ENCODE peak calls at places on chromosomes 6 and 20, in ten cellular contexts. One of them, this sample, is unnamed.

GRCh38 chr20:43583982-43584432 is 6.7 kb upstream of the IFT52 start:
- DNase-seq in HFFc6: peak; percentile 86
- DNase-seq in cardiac fibroblast: peak; percentile 98
- DNase-seq in PC-3: peak; percentile 37
- DNase-seq in ascending aorta: peak; percentile 27
- DNase-seq in Peyer's patch: no peak
- DNase-seq in cardiac muscle cell: peak; percentile 99
- DNase-seq in SK-N-SH: no peak
- DNase-seq in endothelial cell: no peak
- DNase-seq in HFF-Myc: peak; percentile 51
- DNase-seq in this sample: peak; percentile 55

GRCh38 chr6:136538836-136539235 is 11.4 kb downstream of the MAP7 start:
- DNase-seq in HFFc6: no peak
- DNase-seq in cardiac fibroblast: no peak
- DNase-seq in PC-3: no peak
- DNase-seq in ascending aorta: no peak
- DNase-seq in Peyer's patch: no peak
- DNase-seq in cardiac muscle cell: no peak
- DNase-seq in SK-N-SH: no peak
- DNase-seq in endothelial cell: no peak
- DNase-seq in HFF-Myc: no peak
- DNase-seq in this sample: no peak

GRCh38 chr20:51452091-51452613 is 90.4 kb downstream of the NFATC2 start:
- DNase-seq in HFFc6: no peak
- DNase-seq in cardiac fibroblast: no peak
- DNase-seq in PC-3: no peak
- DNase-seq in ascending aorta: no peak
- DNase-seq in Peyer's patch: no peak
- DNase-seq in cardiac muscle cell: no peak
- DNase-seq in SK-N-SH: no peak
- DNase-seq in endothelial cell: no peak
- DNase-seq in HFF-Myc: no peak
- DNase-seq in this sample: no peak

GRCh38 chr20:46512943-46513844 is at the start of gene ZNF334:
- DNase-seq in HFFc6: peak; percentile 0
- DNase-seq in cardiac fibroblast: peak; percentile 3
- DNase-seq in PC-3: peak; percentile 25
- DNase-seq in ascending aorta: no peak
- DNase-seq in Peyer's patch: peak; percentile 61
- DNase-seq in cardiac muscle cell: peak; percentile 71
- DNase-seq in SK-N-SH: peak; percentile 94
- DNase-seq in endothelial cell: peak; percentile 63
- DNase-seq in HFF-Myc: no peak
- DNase-seq in this sample: no peak

GRCh38 chr20:1415667-1416468 is 23.0 kb upstream of the FKBP1A start:
- DNase-seq in HFFc6: peak; percentile 97
- DNase-seq in cardiac fibroblast: peak; percentile 98
- DNase-seq in PC-3: peak; percentile 99
- DNase-seq in ascending aorta: no peak
- DNase-seq in Peyer's patch: peak; percentile 64
- DNase-seq in cardiac muscle cell: peak; percentile 82
- DNase-seq in SK-N-SH: no peak
- DNase-seq in endothelial cell: no peak
- DNase-seq in HFF-Myc: peak; percentile 97
- DNase-seq in this sample: peak; percentile 72

GRCh38 chr20:42277203-42277602 is 659.0 kb upstream of the CHD6 start:
- DNase-seq in HFFc6: no peak
- DNase-seq in cardiac fibroblast: no peak
- DNase-seq in PC-3: no peak
- DNase-seq in ascending aorta: no peak
- DNase-seq in Peyer's patch: no peak
- DNase-seq in cardiac muscle cell: no peak
- DNase-seq in SK-N-SH: peak; percentile 31
- DNase-seq in endothelial cell: no peak
- DNase-seq in HFF-Myc: no peak
- DNase-seq in this sample: no peak

GRCh38 chr6:153503810-153504209 is 372.7 kb upstream of the RGS17 start:
- DNase-seq in HFFc6: no peak
- DNase-seq in cardiac fibroblast: no peak
- DNase-seq in PC-3: peak; percentile 12
- DNase-seq in ascending aorta: no peak
- DNase-seq in Peyer's patch: no peak
- DNase-seq in cardiac muscle cell: peak; percentile 2
- DNase-seq in SK-N-SH: no peak
- DNase-seq in endothelial cell: peak; percentile 5
- DNase-seq in HFF-Myc: no peak
- DNase-seq in this sample: no peak

GRCh38 chr6:128067446-128068109 is 166.7 kb upstream of the THEMIS start:
- DNase-seq in HFFc6: no peak
- DNase-seq in cardiac fibroblast: no peak
- DNase-seq in PC-3: no peak
- DNase-seq in ascending aorta: no peak
- DNase-seq in Peyer's patch: no peak
- DNase-seq in cardiac muscle cell: no peak
- DNase-seq in SK-N-SH: no peak
- DNase-seq in endothelial cell: no peak
- DNase-seq in HFF-Myc: no peak
- DNase-seq in this sample: no peak

GRCh38 chr6:163741342-163741741 is 326.8 kb downstream of the QKI start:
- DNase-seq in HFFc6: no peak
- DNase-seq in cardiac fibroblast: no peak
- DNase-seq in PC-3: no peak
- DNase-seq in ascending aorta: no peak
- DNase-seq in Peyer's patch: no peak
- DNase-seq in cardiac muscle cell: no peak
- DNase-seq in SK-N-SH: no peak
- DNase-seq in endothelial cell: no peak
- DNase-seq in HFF-Myc: no peak
- DNase-seq in this sample: no peak

GRCh38 chr6:42745638-42746451 is at the start of gene TBCC:
- DNase-seq in HFFc6: peak; percentile 98
- DNase-seq in cardiac fibroblast: peak; percentile 99
- DNase-seq in PC-3: peak; percentile 97
- DNase-seq in ascending aorta: peak; percentile 94
- DNase-seq in Peyer's patch: peak; percentile 97
- DNase-seq in cardiac muscle cell: peak; percentile 99
- DNase-seq in SK-N-SH: peak; percentile 97
- DNase-seq in endothelial cell: peak; percentile 88
- DNase-seq in HFF-Myc: peak; percentile 95
- DNase-seq in this sample: peak; percentile 97

GRCh38 chr6:36677059-36677749 is 1.3 kb upstream of the CDKN1A start:
- DNase-seq in HFFc6: no peak
- DNase-seq in cardiac fibroblast: no peak
- DNase-seq in PC-3: no peak
- DNase-seq in ascending aorta: no peak
- DNase-seq in Peyer's patch: no peak
- DNase-seq in cardiac muscle cell: no peak
- DNase-seq in SK-N-SH: peak; percentile 41
- DNase-seq in endothelial cell: no peak
- DNase-seq in HFF-Myc: no peak
- DNase-seq in this sample: no peak

GRCh38 chr20:60050193-60050960 is 92.2 kb downstream of the CDH26 start:
- DNase-seq in HFFc6: no peak
- DNase-seq in cardiac fibroblast: no peak
- DNase-seq in PC-3: peak; percentile 79
- DNase-seq in ascending aorta: no peak
- DNase-seq in Peyer's patch: no peak
- DNase-seq in cardiac muscle cell: no peak
- DNase-seq in SK-N-SH: no peak
- DNase-seq in endothelial cell: no peak
- DNase-seq in HFF-Myc: no peak
- DNase-seq in this sample: peak; percentile 83

GRCh38 chr6:38264605-38265004 is 375.1 kb downstream of the BTBD9 start:
- DNase-seq in HFFc6: no peak
- DNase-seq in cardiac fibroblast: no peak
- DNase-seq in PC-3: no peak
- DNase-seq in ascending aorta: no peak
- DNase-seq in Peyer's patch: peak; percentile 54
- DNase-seq in cardiac muscle cell: no peak
- DNase-seq in SK-N-SH: no peak
- DNase-seq in endothelial cell: no peak
- DNase-seq in HFF-Myc: no peak
- DNase-seq in this sample: peak; percentile 59

GRCh38 chr6:147508073-147508870 is at the start of gene SAMD5:
- DNase-seq in HFFc6: peak; percentile 4
- DNase-seq in cardiac fibroblast: peak; percentile 54
- DNase-seq in PC-3: peak; percentile 75
- DNase-seq in ascending aorta: no peak
- DNase-seq in Peyer's patch: peak; percentile 85
- DNase-seq in cardiac muscle cell: peak; percentile 74
- DNase-seq in SK-N-SH: peak; percentile 53
- DNase-seq in endothelial cell: peak; percentile 73
- DNase-seq in HFF-Myc: peak; percentile 39
- DNase-seq in this sample: peak; percentile 53

GRCh38 chr6:136640132-136640915 is 90.1 kb upstream of the MAP7 start:
- DNase-seq in HFFc6: peak; percentile 56
- DNase-seq in cardiac fibroblast: peak; percentile 88
- DNase-seq in PC-3: no peak
- DNase-seq in ascending aorta: no peak
- DNase-seq in Peyer's patch: no peak
- DNase-seq in cardiac muscle cell: peak; percentile 78
- DNase-seq in SK-N-SH: no peak
- DNase-seq in endothelial cell: no peak
- DNase-seq in HFF-Myc: no peak
- DNase-seq in this sample: no peak

DNA sequence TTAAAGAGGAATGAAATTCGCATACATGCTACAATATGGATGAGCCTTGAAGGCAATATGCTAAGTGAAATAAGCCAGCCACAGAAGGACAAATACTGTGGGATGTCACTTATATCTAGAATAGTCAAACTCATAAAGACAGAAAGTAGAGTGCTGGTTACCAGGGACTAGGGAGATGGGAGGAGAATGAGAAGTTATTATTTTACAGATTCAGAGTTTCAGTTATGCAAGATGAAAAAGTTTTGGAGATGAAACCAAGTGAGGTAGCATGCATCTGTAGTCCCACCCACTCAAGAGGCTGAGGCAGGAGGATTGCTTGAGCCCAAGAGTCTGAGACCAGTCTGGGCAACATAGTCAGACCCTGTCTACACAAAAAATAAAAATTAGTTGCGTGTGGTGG is 82.5 kb upstream of the ARID1B start:
- DNase-seq in HFFc6: no peak
- DNase-seq in cardiac fibroblast: no peak
- DNase-seq in PC-3: no peak
- DNase-seq in ascending aorta: no peak
- DNase-seq in Peyer's patch: no peak
- DNase-seq in cardiac muscle cell: no peak
- DNase-seq in SK-N-SH: no peak
- DNase-seq in endothelial cell: no peak
- DNase-seq in HFF-Myc: no peak
- DNase-seq in this sample: no peak
- TF ChIP-seq CTCF in HFFc6: no peak
- TF ChIP-seq CTCF in cardiac fibroblast: no peak
- TF ChIP-seq CTCF in PC-3: no peak
- TF ChIP-seq CTCF in ascending aorta: no peak
- TF ChIP-seq CTCF in Peyer's patch: no peak
- TF ChIP-seq CTCF in cardiac muscle cell: no peak
- TF ChIP-seq CTCF in SK-N-SH: no peak
- TF ChIP-seq CTCF in endothelial cell: no peak
- TF ChIP-seq CTCF in HFF-Myc: no peak
- TF ChIP-seq CTCF in this sample: no peak

GRCh38 chr20:58213112-58213511 is 15.3 kb downstream of the ANKRD60 start:
- DNase-seq in HFFc6: peak; percentile 32
- DNase-seq in cardiac fibroblast: no peak
- DNase-seq in PC-3: peak; percentile 34
- DNase-seq in ascending aorta: no peak
- DNase-seq in Peyer's patch: peak; percentile 10
- DNase-seq in cardiac muscle cell: no peak
- DNase-seq in SK-N-SH: peak; percentile 62
- DNase-seq in endothelial cell: no peak
- DNase-seq in HFF-Myc: no peak
- DNase-seq in this sample: no peak
- TF ChIP-seq CTCF in HFFc6: peak; percentile 53
- TF ChIP-seq CTCF in cardiac fibroblast: no peak
- TF ChIP-seq CTCF in PC-3: peak; percentile 51
- TF ChIP-seq CTCF in ascending aorta: no peak
- TF ChIP-seq CTCF in Peyer's patch: no peak
- TF ChIP-seq CTCF in cardiac muscle cell: no peak
- TF ChIP-seq CTCF in SK-N-SH: peak; percentile 32
- TF ChIP-seq CTCF in endothelial cell: no peak
- TF ChIP-seq CTCF in HFF-Myc: peak; percentile 19
- TF ChIP-seq CTCF in this sample: no peak

GRCh38 chr6:100658486-100658885 is 193.8 kb upstream of the SIM1 start:
- DNase-seq in HFFc6: no peak
- DNase-seq in cardiac fibroblast: no peak
- DNase-seq in PC-3: no peak
- DNase-seq in ascending aorta: no peak
- DNase-seq in Peyer's patch: no peak
- DNase-seq in cardiac muscle cell: no peak
- DNase-seq in SK-N-SH: no peak
- DNase-seq in endothelial cell: no peak
- DNase-seq in HFF-Myc: no peak
- DNase-seq in this sample: no peak

GRCh38 chr6:100663219-100663863 is 198.6 kb upstream of the SIM1 start:
- DNase-seq in HFFc6: peak; percentile 87
- DNase-seq in cardiac fibroblast: peak; percentile 89
- DNase-seq in PC-3: peak; percentile 80
- DNase-seq in ascending aorta: no peak
- DNase-seq in Peyer's patch: no peak
- DNase-seq in cardiac muscle cell: peak; percentile 88
- DNase-seq in SK-N-SH: no peak
- DNase-seq in endothelial cell: no peak
- DNase-seq in HFF-Myc: no peak
- DNase-seq in this sample: peak; percentile 13

GRCh38 chr6:100657678-100658330 is 193.1 kb upstream of the SIM1 start:
- DNase-seq in HFFc6: peak; percentile 31
- DNase-seq in cardiac fibroblast: peak; percentile 37
- DNase-seq in PC-3: peak; percentile 61
- DNase-seq in ascending aorta: no peak
- DNase-seq in Peyer's patch: no peak
- DNase-seq in cardiac muscle cell: peak; percentile 39
- DNase-seq in SK-N-SH: no peak
- DNase-seq in endothelial cell: no peak
- DNase-seq in HFF-Myc: no peak
- DNase-seq in this sample: no peak
- TF ChIP-seq CTCF in HFFc6: peak; percentile 87
- TF ChIP-seq CTCF in cardiac fibroblast: peak; percentile 58
- TF ChIP-seq CTCF in PC-3: peak; percentile 87
- TF ChIP-seq CTCF in ascending aorta: peak; percentile 36
- TF ChIP-seq CTCF in Peyer's patch: no peak
- TF ChIP-seq CTCF in cardiac muscle cell: peak; percentile 48
- TF ChIP-seq CTCF in SK-N-SH: peak; percentile 76
- TF ChIP-seq CTCF in endothelial cell: peak; percentile 40
- TF ChIP-seq CTCF in HFF-Myc: peak; percentile 13
- TF ChIP-seq CTCF in this sample: peak; percentile 46

DNA sequence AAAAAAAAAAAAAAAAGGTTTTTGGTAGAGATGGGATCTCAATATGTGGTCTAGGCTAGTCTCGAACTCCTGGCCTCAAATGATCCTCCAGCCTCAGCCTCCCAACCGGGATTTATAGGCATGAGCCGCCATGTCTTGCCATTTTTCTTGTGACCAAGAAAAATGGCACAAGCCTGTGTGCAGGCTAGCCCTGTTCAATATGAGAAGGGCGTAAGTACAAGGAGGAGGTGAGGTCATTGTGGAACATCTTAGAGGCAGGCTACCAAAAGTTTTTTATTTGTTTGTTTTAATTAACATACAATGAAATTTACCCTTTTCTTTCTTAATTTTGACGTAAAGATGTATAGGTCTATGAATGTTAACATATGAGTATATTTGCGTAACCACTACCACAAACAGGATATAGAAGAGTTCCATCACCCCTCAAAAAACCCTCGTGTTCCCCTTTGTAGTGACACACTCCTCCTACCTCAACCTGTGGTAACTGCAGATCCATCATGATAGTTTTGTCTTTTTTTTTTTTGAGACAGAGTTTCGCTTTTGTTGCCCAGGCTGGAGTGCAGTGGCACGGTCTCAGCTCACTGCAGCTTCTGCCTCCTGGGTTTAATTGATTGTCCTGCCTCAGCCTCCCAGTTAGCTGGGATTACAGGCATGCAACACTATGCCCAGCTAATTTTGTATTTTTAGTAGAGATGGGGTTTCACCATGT is 28.3 kb upstream of the KIF3B start:
- DNase-seq in HFFc6: no peak
- DNase-seq in cardiac fibroblast: no peak
- DNase-seq in PC-3: no peak
- DNase-seq in ascending aorta: no peak
- DNase-seq in Peyer's patch: no peak
- DNase-seq in cardiac muscle cell: no peak
- DNase-seq in SK-N-SH: no peak
- DNase-seq in endothelial cell: no peak
- DNase-seq in HFF-Myc: no peak
- DNase-seq in this sample: no peak
- TF ChIP-seq CTCF in HFFc6: no peak
- TF ChIP-seq CTCF in cardiac fibroblast: no peak
- TF ChIP-seq CTCF in PC-3: no peak
- TF ChIP-seq CTCF in ascending aorta: no peak
- TF ChIP-seq CTCF in Peyer's patch: no peak
- TF ChIP-seq CTCF in cardiac muscle cell: no peak
- TF ChIP-seq CTCF in SK-N-SH: no peak
- TF ChIP-seq CTCF in endothelial cell: no peak
- TF ChIP-seq CTCF in HFF-Myc: no peak
- TF ChIP-seq CTCF in this sample: no peak